ENCODE peak calls at places on chromosomes 3 and 15, in nine cellular contexts. One of them, this sample, is unnamed.

GRCh38 chr3:158768881-158769518 is 32.9 kb upstream of the MFSD1 start:
- DNase-seq in ELF-1: no peak
- DNase-seq in amniotic epithelial cell: peak; percentile 99
- DNase-seq in EH: peak; percentile 96
- DNase-seq in GM13977: no peak
- DNase-seq in neuronal stem cell: no peak
- DNase-seq in heart right ventricle: no peak
- DNase-seq in stimulated activated effector memory CD8-positive, alpha-beta T cell treated with anti-CD3 and anti-CD28 coated beads, Interleukin-12 subunit alpha, Interleukin-12 subunit beta, amount 100 ng/mL, for 72 hours: no peak
- DNase-seq in fibroblast of lung: peak; percentile 98
- DNase-seq in this sample: peak; percentile 49

GRCh38 chr3:125651246-125651645 is 55.9 kb upstream of the OSBPL11 start:
- DNase-seq in ELF-1: peak; percentile 23
- DNase-seq in amniotic epithelial cell: peak; percentile 18
- DNase-seq in EH: peak; percentile 65
- DNase-seq in GM13977: no peak
- DNase-seq in neuronal stem cell: no peak
- DNase-seq in heart right ventricle: no peak
- DNase-seq in stimulated activated effector memory CD8-positive, alpha-beta T cell treated with anti-CD3 and anti-CD28 coated beads, Interleukin-12 subunit alpha, Interleukin-12 subunit beta, amount 100 ng/mL, for 72 hours: no peak
- DNase-seq in fibroblast of lung: peak; percentile 53
- DNase-seq in this sample: no peak

GRCh38 chr15:78996876-78997275 is 52.0 kb upstream of the CTSH start:
- DNase-seq in ELF-1: peak; percentile 16
- DNase-seq in amniotic epithelial cell: peak; percentile 32
- DNase-seq in EH: peak; percentile 46
- DNase-seq in GM13977: no peak
- DNase-seq in neuronal stem cell: no peak
- DNase-seq in heart right ventricle: no peak
- DNase-seq in stimulated activated effector memory CD8-positive, alpha-beta T cell treated with anti-CD3 and anti-CD28 coated beads, Interleukin-12 subunit alpha, Interleukin-12 subunit beta, amount 100 ng/mL, for 72 hours: no peak
- DNase-seq in fibroblast of lung: peak; percentile 36
- DNase-seq in this sample: no peak

GRCh38 chr3:122993573-122993972 is 34.0 kb downstream of the SEMA5B start:
- DNase-seq in ELF-1: no peak
- DNase-seq in amniotic epithelial cell: no peak
- DNase-seq in EH: no peak
- DNase-seq in GM13977: no peak
- DNase-seq in neuronal stem cell: no peak
- DNase-seq in heart right ventricle: no peak
- DNase-seq in stimulated activated effector memory CD8-positive, alpha-beta T cell treated with anti-CD3 and anti-CD28 coated beads, Interleukin-12 subunit alpha, Interleukin-12 subunit beta, amount 100 ng/mL, for 72 hours: no peak
- DNase-seq in fibroblast of lung: no peak
- DNase-seq in this sample: no peak

GRCh38 chr15:72176155-72176554 is 21.4 kb downstream of the GRAMD2A start:
- DNase-seq in ELF-1: no peak
- DNase-seq in amniotic epithelial cell: no peak
- DNase-seq in EH: no peak
- DNase-seq in GM13977: no peak
- DNase-seq in neuronal stem cell: no peak
- DNase-seq in heart right ventricle: no peak
- DNase-seq in stimulated activated effector memory CD8-positive, alpha-beta T cell treated with anti-CD3 and anti-CD28 coated beads, Interleukin-12 subunit alpha, Interleukin-12 subunit beta, amount 100 ng/mL, for 72 hours: no peak
- DNase-seq in fibroblast of lung: no peak
- DNase-seq in this sample: no peak

GRCh38 chr15:81224232-81224631 is 27.6 kb downstream of the IL16 start:
- DNase-seq in ELF-1: no peak
- DNase-seq in amniotic epithelial cell: no peak
- DNase-seq in EH: no peak
- DNase-seq in GM13977: no peak
- DNase-seq in neuronal stem cell: no peak
- DNase-seq in heart right ventricle: no peak
- DNase-seq in stimulated activated effector memory CD8-positive, alpha-beta T cell treated with anti-CD3 and anti-CD28 coated beads, Interleukin-12 subunit alpha, Interleukin-12 subunit beta, amount 100 ng/mL, for 72 hours: no peak
- DNase-seq in fibroblast of lung: no peak
- DNase-seq in this sample: no peak

GRCh38 chr3:101011086-101011485 is 17.9 kb upstream of the ABI3BP start:
- DNase-seq in ELF-1: no peak
- DNase-seq in amniotic epithelial cell: peak; percentile 26
- DNase-seq in EH: peak; percentile 89
- DNase-seq in GM13977: no peak
- DNase-seq in neuronal stem cell: no peak
- DNase-seq in heart right ventricle: no peak
- DNase-seq in stimulated activated effector memory CD8-positive, alpha-beta T cell treated with anti-CD3 and anti-CD28 coated beads, Interleukin-12 subunit alpha, Interleukin-12 subunit beta, amount 100 ng/mL, for 72 hours: no peak
- DNase-seq in fibroblast of lung: no peak
- DNase-seq in this sample: no peak

GRCh38 chr3:45644467-45645201 is 44.6 kb upstream of the SACM1L start:
- DNase-seq in ELF-1: peak; percentile 7
- DNase-seq in amniotic epithelial cell: peak; percentile 95
- DNase-seq in EH: peak; percentile 96
- DNase-seq in GM13977: no peak
- DNase-seq in neuronal stem cell: no peak
- DNase-seq in heart right ventricle: no peak
- DNase-seq in stimulated activated effector memory CD8-positive, alpha-beta T cell treated with anti-CD3 and anti-CD28 coated beads, Interleukin-12 subunit alpha, Interleukin-12 subunit beta, amount 100 ng/mL, for 72 hours: no peak
- DNase-seq in fibroblast of lung: peak; percentile 93
- DNase-seq in this sample: no peak

GRCh38 chr15:74892931-74893330 is 3.1 kb downstream of the MPI start:
- DNase-seq in ELF-1: no peak
- DNase-seq in amniotic epithelial cell: no peak
- DNase-seq in EH: no peak
- DNase-seq in GM13977: no peak
- DNase-seq in neuronal stem cell: no peak
- DNase-seq in heart right ventricle: no peak
- DNase-seq in stimulated activated effector memory CD8-positive, alpha-beta T cell treated with anti-CD3 and anti-CD28 coated beads, Interleukin-12 subunit alpha, Interleukin-12 subunit beta, amount 100 ng/mL, for 72 hours: no peak
- DNase-seq in fibroblast of lung: no peak
- DNase-seq in this sample: no peak

GRCh38 chr15:62124953-62125263 is 40.2 kb downstream of the C2CD4B start:
- DNase-seq in ELF-1: no peak
- DNase-seq in amniotic epithelial cell: no peak
- DNase-seq in EH: no peak
- DNase-seq in GM13977: no peak
- DNase-seq in neuronal stem cell: no peak
- DNase-seq in heart right ventricle: no peak
- DNase-seq in stimulated activated effector memory CD8-positive, alpha-beta T cell treated with anti-CD3 and anti-CD28 coated beads, Interleukin-12 subunit alpha, Interleukin-12 subunit beta, amount 100 ng/mL, for 72 hours: no peak
- DNase-seq in fibroblast of lung: no peak
- DNase-seq in this sample: no peak

GRCh38 chr3:114451561-114452018 is 157.8 kb downstream of the TIGIT start:
- DNase-seq in ELF-1: no peak
- DNase-seq in amniotic epithelial cell: no peak
- DNase-seq in EH: peak; percentile 68
- DNase-seq in GM13977: no peak
- DNase-seq in neuronal stem cell: no peak
- DNase-seq in heart right ventricle: no peak
- DNase-seq in stimulated activated effector memory CD8-positive, alpha-beta T cell treated with anti-CD3 and anti-CD28 coated beads, Interleukin-12 subunit alpha, Interleukin-12 subunit beta, amount 100 ng/mL, for 72 hours: no peak
- DNase-seq in fibroblast of lung: peak; percentile 52
- DNase-seq in this sample: peak; percentile 38

GRCh38 chr3:56874269-56874668 is 72.5 kb upstream of the ARHGEF3 start:
- DNase-seq in ELF-1: no peak
- DNase-seq in amniotic epithelial cell: peak; percentile 85
- DNase-seq in EH: no peak
- DNase-seq in GM13977: no peak
- DNase-seq in neuronal stem cell: no peak
- DNase-seq in heart right ventricle: no peak
- DNase-seq in stimulated activated effector memory CD8-positive, alpha-beta T cell treated with anti-CD3 and anti-CD28 coated beads, Interleukin-12 subunit alpha, Interleukin-12 subunit beta, amount 100 ng/mL, for 72 hours: no peak
- DNase-seq in fibroblast of lung: peak; percentile 59
- DNase-seq in this sample: no peak

GRCh38 chr3:158097141-158097540 is 9.1 kb downstream of the SHOX2 start:
- DNase-seq in ELF-1: no peak
- DNase-seq in amniotic epithelial cell: no peak
- DNase-seq in EH: no peak
- DNase-seq in GM13977: peak; percentile 23
- DNase-seq in neuronal stem cell: no peak
- DNase-seq in heart right ventricle: no peak
- DNase-seq in stimulated activated effector memory CD8-positive, alpha-beta T cell treated with anti-CD3 and anti-CD28 coated beads, Interleukin-12 subunit alpha, Interleukin-12 subunit beta, amount 100 ng/mL, for 72 hours: no peak
- DNase-seq in fibroblast of lung: no peak
- DNase-seq in this sample: no peak

GRCh38 chr3:114446605-114447004 is 152.8 kb downstream of the TIGIT start:
- DNase-seq in ELF-1: no peak
- DNase-seq in amniotic epithelial cell: no peak
- DNase-seq in EH: peak; percentile 25
- DNase-seq in GM13977: no peak
- DNase-seq in neuronal stem cell: no peak
- DNase-seq in heart right ventricle: no peak
- DNase-seq in stimulated activated effector memory CD8-positive, alpha-beta T cell treated with anti-CD3 and anti-CD28 coated beads, Interleukin-12 subunit alpha, Interleukin-12 subunit beta, amount 100 ng/mL, for 72 hours: no peak
- DNase-seq in fibroblast of lung: no peak
- DNase-seq in this sample: no peak

GRCh38 chr3:32973982-32974381 is 22.5 kb downstream of the CCR4 start:
- DNase-seq in ELF-1: peak; percentile 25
- DNase-seq in amniotic epithelial cell: peak; percentile 57
- DNase-seq in EH: peak; percentile 27
- DNase-seq in GM13977: peak; percentile 47
- DNase-seq in neuronal stem cell: no peak
- DNase-seq in heart right ventricle: no peak
- DNase-seq in stimulated activated effector memory CD8-positive, alpha-beta T cell treated with anti-CD3 and anti-CD28 coated beads, Interleukin-12 subunit alpha, Interleukin-12 subunit beta, amount 100 ng/mL, for 72 hours: no peak
- DNase-seq in fibroblast of lung: peak; percentile 14
- DNase-seq in this sample: no peak

GRCh38 chr3:32045091-32045964 is 61.1 kb upstream of the GPD1L start:
- DNase-seq in ELF-1: peak; percentile 8
- DNase-seq in amniotic epithelial cell: peak; percentile 68
- DNase-seq in EH: peak; percentile 15
- DNase-seq in GM13977: no peak
- DNase-seq in neuronal stem cell: no peak
- DNase-seq in heart right ventricle: no peak
- DNase-seq in stimulated activated effector memory CD8-positive, alpha-beta T cell treated with anti-CD3 and anti-CD28 coated beads, Interleukin-12 subunit alpha, Interleukin-12 subunit beta, amount 100 ng/mL, for 72 hours: no peak
- DNase-seq in fibroblast of lung: peak; percentile 74
- DNase-seq in this sample: no peak

GRCh38 chr3:40109641-40110490 is 199.6 kb upstream of the EIF1B start:
- DNase-seq in ELF-1: peak; percentile 63
- DNase-seq in amniotic epithelial cell: no peak
- DNase-seq in EH: peak; percentile 67
- DNase-seq in GM13977: no peak
- DNase-seq in neuronal stem cell: peak; percentile 27
- DNase-seq in heart right ventricle: no peak
- DNase-seq in stimulated activated effector memory CD8-positive, alpha-beta T cell treated with anti-CD3 and anti-CD28 coated beads, Interleukin-12 subunit alpha, Interleukin-12 subunit beta, amount 100 ng/mL, for 72 hours: no peak
- DNase-seq in fibroblast of lung: no peak
- DNase-seq in this sample: no peak

GRCh38 chr3:124217542-124217941 is 225.6 kb upstream of the ROPN1 start:
- DNase-seq in ELF-1: peak; percentile 67
- DNase-seq in amniotic epithelial cell: peak; percentile 78
- DNase-seq in EH: peak; percentile 84
- DNase-seq in GM13977: peak; percentile 24
- DNase-seq in neuronal stem cell: peak; percentile 78
- DNase-seq in heart right ventricle: peak; percentile 16
- DNase-seq in stimulated activated effector memory CD8-positive, alpha-beta T cell treated with anti-CD3 and anti-CD28 coated beads, Interleukin-12 subunit alpha, Interleukin-12 subunit beta, amount 100 ng/mL, for 72 hours: no peak
- DNase-seq in fibroblast of lung: peak; percentile 72
- DNase-seq in this sample: peak; percentile 36

GRCh38 chr3:176633511-176633910 is 563.8 kb downstream of the TBL1XR1 start:
- DNase-seq in ELF-1: peak; percentile 68
- DNase-seq in amniotic epithelial cell: no peak
- DNase-seq in EH: peak; percentile 18
- DNase-seq in GM13977: no peak
- DNase-seq in neuronal stem cell: peak; percentile 11
- DNase-seq in heart right ventricle: no peak
- DNase-seq in stimulated activated effector memory CD8-positive, alpha-beta T cell treated with anti-CD3 and anti-CD28 coated beads, Interleukin-12 subunit alpha, Interleukin-12 subunit beta, amount 100 ng/mL, for 72 hours: no peak
- DNase-seq in fibroblast of lung: no peak
- DNase-seq in this sample: no peak

GRCh38 chr15:65183847-65184159 is 1.3 kb downstream of the CLPX start:
- DNase-seq in ELF-1: no peak
- DNase-seq in amniotic epithelial cell: no peak
- DNase-seq in EH: no peak
- DNase-seq in GM13977: no peak
- DNase-seq in neuronal stem cell: no peak
- DNase-seq in heart right ventricle: no peak
- DNase-seq in stimulated activated effector memory CD8-positive, alpha-beta T cell treated with anti-CD3 and anti-CD28 coated beads, Interleukin-12 subunit alpha, Interleukin-12 subunit beta, amount 100 ng/mL, for 72 hours: no peak
- DNase-seq in fibroblast of lung: no peak
- DNase-seq in this sample: no peak

GRCh38 chr3:63328386-63328785 is 50.3 kb downstream of the SYNPR start:
- DNase-seq in ELF-1: peak; percentile 59
- DNase-seq in amniotic epithelial cell: peak; percentile 78
- DNase-seq in EH: peak; percentile 44
- DNase-seq in GM13977: no peak
- DNase-seq in neuronal stem cell: no peak
- DNase-seq in heart right ventricle: no peak
- DNase-seq in stimulated activated effector memory CD8-positive, alpha-beta T cell treated with anti-CD3 and anti-CD28 coated beads, Interleukin-12 subunit alpha, Interleukin-12 subunit beta, amount 100 ng/mL, for 72 hours: no peak
- DNase-seq in fibroblast of lung: peak; percentile 62
- DNase-seq in this sample: no peak